ENCODE peak calls at places on chromosomes 7 and 10, in four cellular contexts. I is T-cell, K is HS-5, H is H7. P is an unnamed sample.

GRCh38 chr7:144525956-144526355 is 122.5 kb upstream of the NOBOX start:
- DNase-seq in I (no peak), K (no peak), H (no peak), P (no peak)

GRCh38 chr7:30920021-30920583 is 8.4 kb downstream of the AQP1 start:
- DNase-seq in I (no peak), K (no peak), H (peak), P (no peak)

GRCh38 chr7:1654738-1655490 is 15.2 kb upstream of the ELFN1 start:
- DNase-seq in I (no peak), K (no peak), H (peak), P (no peak)

GRCh38 chr7:81457858-81458522 is 311.9 kb downstream of the HGF start:
- DNase-seq in I (no peak), K (no peak), H (no peak), P (no peak)

GRCh38 chr10:50618624-50619023 is 5.1 kb downstream of the SGMS1 start:
- DNase-seq in I (no peak), K (no peak), H (no peak), P (no peak)

GRCh38 chr10:3107426-3107961 is 40.1 kb downstream of the PFKP start:
- DNase-seq in I (no peak), K (peak), H (no peak), P (peak)

GRCh38 chr10:73413108-73413527 is 740 bp downstream of the ANXA7 start:
- DNase-seq in I (peak), K (peak), H (peak), P (peak)

GRCh38 chr7:131557521-131558385 is 1.3 kb upstream of the PODXL start:
- DNase-seq in I (no peak), K (no peak), H (peak), P (no peak)

GRCh38 chr10:62726142-62726541 is 78.4 kb upstream of the ADO start:
- DNase-seq in I (no peak), K (no peak), H (no peak), P (no peak)

P was measured in keratinocyte.